ENCODE peak calls at places on chromosomes 16 and 17, in four cellular contexts. O, H, M and S are unnamed samples.

GRCh38 chr17:67841992-67842391 is 16.7 kb downstream of the BPTF start:
- DNase-seq in O (no peak), H (no peak), M (no peak), S (no peak)

GRCh38 chr17:69709441-69709840 is 294.9 kb downstream of the MAP2K6 start:
- DNase-seq in O (no peak), H (no peak), M (no peak), S (no peak)

GRCh38 chr17:63686138-63686685 is 13.7 kb downstream of the LIMD2 start:
- DNase-seq in O (no peak), H (no peak), M (no peak), S (no peak)

GRCh38 chr16:71830359-71830758 is 15.4 kb upstream of the ATXN1L start:
- DNase-seq in O (no peak), H (no peak), M (no peak), S (no peak)

GRCh38 chr17:2695243-2695960 is 16.2 kb downstream of the CLUH start:
- DNase-seq in O (no peak), H (no peak), M (no peak), S (no peak)

GRCh38 chr17:80082403-80083135 is 18.8 kb upstream of the GAA start:
- DNase-seq in O (no peak), H (peak), M (peak), S (peak)

GRCh38 chr17:7886227-7887037 is 2.2 kb upstream of the CHD3 start:
- DNase-seq in O (no peak), H (peak), M (no peak), S (peak)

GRCh38 chr16:3642397-3643094 is 11.9 kb upstream of the DNASE1 start:
- DNase-seq in O (no peak), H (peak), M (no peak), S (no peak)

GRCh38 chr16:27240948-27241531 is 27.5 kb downstream of the NSMCE1 start:
- DNase-seq in O (no peak), H (no peak), M (no peak), S (no peak)

GRCh38 chr17:43952351-43952723 is 1.4 kb downstream of the PYY start:
- DNase-seq in O (no peak), H (no peak), M (no peak), S (no peak)

GRCh38 chr17:34171245-34171818 is 83.8 kb upstream of the CCL2 start:
- DNase-seq in O (no peak), H (peak), M (peak), S (peak)

GRCh38 chr16:81106826-81107503 is 10.8 kb upstream of the GCSH start:
- DNase-seq in O (no peak), H (no peak), M (peak), S (no peak)

GRCh38 chr17:12282056-12282455 is 261.4 kb downstream of the MAP2K4 start:
- DNase-seq in O (no peak), H (no peak), M (no peak), S (no peak)

GRCh38 chr16:15648135-15648730 is 1.8 kb upstream of the NDE1 start:
- DNase-seq in O (no peak), H (no peak), M (no peak), S (no peak)

GRCh38 chr17:50554201-50554600 is 6.3 kb upstream of the CACNA1G start:
- DNase-seq in O (no peak), H (no peak), M (no peak), S (no peak)

GRCh38 chr17:83067718-83068261 is 11.6 kb upstream of the METRNL start:
- DNase-seq in O (no peak), H (peak), M (no peak), S (peak)

DNA sequence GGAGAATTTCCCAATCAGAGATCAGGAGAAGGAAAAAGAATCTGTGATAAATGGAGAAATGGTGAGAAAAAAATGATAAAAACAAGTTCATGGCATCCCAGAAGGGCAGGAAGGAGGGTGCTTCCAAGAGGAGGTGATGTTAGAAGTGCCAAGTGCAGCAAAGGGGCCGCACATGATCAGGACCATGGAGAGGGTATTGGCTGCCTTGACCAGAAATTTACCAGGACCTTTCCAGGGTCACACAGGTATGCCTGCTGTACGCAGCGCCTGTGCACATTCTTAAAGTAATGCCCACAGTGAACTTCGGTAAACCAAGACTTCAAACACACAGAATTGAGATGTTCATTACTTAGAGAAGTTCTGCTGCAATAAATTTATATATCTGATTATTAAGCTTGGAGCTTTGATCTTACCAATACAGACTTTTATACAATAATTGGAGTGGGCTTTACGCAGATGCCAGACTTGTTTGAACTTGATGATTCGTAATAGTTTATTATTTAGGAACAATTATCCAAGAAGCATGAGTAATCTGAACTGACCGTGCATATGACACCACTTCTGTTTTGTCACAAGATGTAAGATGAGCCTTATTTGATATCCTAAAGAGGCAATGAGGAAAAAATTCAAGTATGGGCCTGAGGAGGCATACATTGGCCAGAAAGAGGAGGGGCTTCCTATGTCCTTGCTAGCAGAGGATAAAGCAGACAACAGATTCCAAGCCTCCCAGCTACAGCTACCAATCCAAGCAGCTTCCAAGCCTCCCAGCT is 2.2 kb upstream of the KRT33A start:
- DNase-seq in O (no peak), H (no peak), M (no peak), S (peak)
- TF ChIP-seq FOXM1 in O (no peak), H (no peak), M (no peak), S (no peak)

GRCh38 chr16:47924950-47925349 is 230.8 kb downstream of the ABCC12 start:
- DNase-seq in O (no peak), H (no peak), M (no peak), S (no peak)
- TF ChIP-seq FOXK2 in O (no peak), H (no peak), M (no peak), S (no peak)

GRCh38 chr16:69017036-69017783 is 88.2 kb upstream of the HAS3 start:
- DNase-seq in O (no peak), H (peak), M (no peak), S (no peak)
- TF ChIP-seq SP1 in O (no peak), H (no peak), M (no peak), S (no peak)

GRCh38 chr17:66690166-66690565 is 144.8 kb upstream of the CACNG5 start:
- DNase-seq in O (no peak), H (no peak), M (no peak), S (no peak)

GRCh38 chr17:66689192-66689591 is 145.7 kb upstream of the CACNG5 start:
- DNase-seq in O (no peak), H (no peak), M (no peak), S (no peak)

GRCh38 chr17:66684716-66685115 is 150.2 kb upstream of the CACNG5 start:
- DNase-seq in O (no peak), H (no peak), M (no peak), S (no peak)

GRCh38 chr17:66686601-66687000 is 148.3 kb upstream of the CACNG5 start:
- DNase-seq in O (no peak), H (no peak), M (no peak), S (no peak)

DNA sequence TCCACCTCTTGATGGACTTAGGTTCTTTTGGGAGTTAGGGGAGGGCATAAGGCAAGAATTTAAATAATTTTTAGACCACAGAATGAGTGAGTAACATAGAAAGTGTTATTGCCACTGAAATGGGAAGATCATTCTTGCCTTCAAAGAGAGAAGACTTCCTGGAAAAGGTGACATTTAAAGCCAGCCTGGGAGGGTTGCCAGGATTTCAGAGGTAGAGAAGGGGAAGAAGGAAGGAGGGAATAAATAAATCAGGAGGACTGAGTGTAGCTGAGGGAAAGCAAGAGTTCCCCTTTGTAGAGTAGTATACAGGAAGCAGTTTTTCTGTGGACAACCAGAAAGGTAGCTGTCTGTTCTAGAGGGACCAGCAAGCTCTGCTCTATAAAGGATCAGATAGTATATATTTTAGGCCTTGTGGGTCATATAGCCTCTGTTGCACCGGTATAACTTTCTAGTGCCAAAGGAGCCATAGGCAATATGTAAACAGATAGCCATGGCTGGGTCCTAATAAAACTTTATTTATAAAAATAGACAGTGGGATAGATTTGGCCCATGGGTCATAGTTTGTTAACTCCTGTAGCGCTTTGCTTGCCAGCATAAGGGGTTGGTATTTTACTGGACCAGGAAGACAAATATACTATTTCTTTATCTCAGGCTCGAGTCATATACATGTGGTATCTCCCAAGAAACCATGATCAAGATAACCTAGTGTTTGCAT is 147.2 kb upstream of the CACNG5 start:
- DNase-seq in O (no peak), H (no peak), M (no peak), S (no peak)
- TF ChIP-seq FOXM1 in O (no peak), H (no peak), M (no peak), S (no peak)

GRCh38 chr16:21009815-21010214 is 109.2 kb downstream of the LYRM1 start:
- DNase-seq in O (no peak), H (no peak), M (no peak), S (no peak)
- TF ChIP-seq FOXK2 in O (no peak), H (no peak), M (no peak), S (no peak)

GRCh38 chr17:36152639-36153120 is 23.8 kb downstream of the TBC1D3B start:
- DNase-seq in O (no peak), H (peak), M (no peak), S (no peak)
- TF ChIP-seq SP1 in O (no peak), H (no peak), M (no peak), S (no peak)

GRCh38 chr17:61368049-61368831 is 31.4 kb upstream of the TBX2 start:
- DNase-seq in O (no peak), H (no peak), M (no peak), S (no peak)

GRCh38 chr17:61364463-61364846 is 35.2 kb upstream of the TBX2 start:
- DNase-seq in O (no peak), H (no peak), M (peak), S (no peak)

GRCh38 chr17:61368832-61369468 is 30.7 kb upstream of the TBX2 start:
- DNase-seq in O (no peak), H (no peak), M (no peak), S (no peak)

GRCh38 chr17:61366076-61366714 is 33.4 kb upstream of the TBX2 start:
- DNase-seq in O (no peak), H (no peak), M (no peak), S (no peak)

DNA sequence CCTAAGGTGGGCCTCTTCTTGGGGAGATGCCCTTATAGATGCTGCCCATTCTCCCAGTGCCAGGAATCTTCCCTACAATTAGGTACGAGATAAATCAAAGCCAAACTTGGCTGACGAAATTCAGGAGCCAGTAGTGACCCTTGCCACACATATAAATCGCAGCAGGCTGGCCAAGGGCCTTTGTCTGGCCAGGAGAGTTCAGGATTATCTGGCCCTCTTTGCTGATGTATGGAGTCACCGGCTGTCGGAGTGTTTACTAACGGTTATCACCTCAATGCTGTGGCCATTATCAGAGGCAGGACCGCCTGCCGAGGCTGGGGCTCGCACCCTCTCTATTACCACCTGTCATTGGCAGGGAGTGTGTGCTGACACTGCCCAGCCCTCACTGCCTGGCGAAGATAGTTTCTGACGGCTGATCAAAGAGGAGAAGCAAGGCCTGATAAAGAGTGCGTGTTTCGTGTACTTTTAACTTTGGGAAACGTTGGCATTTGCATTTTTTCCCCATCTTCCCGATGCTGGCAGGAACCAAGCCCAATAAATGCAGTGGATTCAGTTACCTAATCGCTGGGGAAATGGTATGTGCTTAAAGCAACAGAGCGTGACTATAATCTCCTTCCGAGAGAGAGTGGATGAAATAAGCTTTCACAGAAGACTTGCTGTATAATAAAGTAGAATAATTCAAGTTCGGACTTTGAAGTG is 32.8 kb upstream of the TBX2 start:
- DNase-seq in O (no peak), H (no peak), M (peak), S (no peak)
- TF ChIP-seq FOXM1 in O (no peak), H (no peak), M (peak), S (no peak)

DNA sequence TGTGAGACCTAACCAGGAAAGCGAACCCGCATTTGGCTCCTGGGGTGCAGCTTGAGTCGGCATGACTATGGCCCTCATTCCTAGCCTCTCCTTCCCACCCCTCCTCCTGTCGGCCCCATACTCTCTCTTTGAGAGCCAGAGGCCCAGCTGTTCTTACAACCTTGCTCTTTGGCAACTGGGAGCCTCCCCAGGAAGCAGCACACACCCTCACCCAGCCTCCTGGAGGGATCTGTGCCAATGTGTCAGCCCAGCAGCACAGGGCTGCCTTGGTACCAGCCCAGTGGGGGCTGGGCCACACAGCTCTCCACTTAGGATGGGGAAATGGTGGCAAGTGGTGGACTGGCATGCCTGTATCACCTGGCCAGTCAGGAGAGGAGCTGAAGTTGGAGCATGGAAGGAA is 70.3 kb upstream of the LGALS9 start:
- DNase-seq in O (no peak), H (no peak), M (no peak), S (no peak)
- TF ChIP-seq FOXK2 in O (no peak), H (no peak), M (no peak), S (no peak)

GRCh38 chr17:17669081-17669850 is 12.0 kb upstream of the RAI1 start:
- DNase-seq in O (no peak), H (no peak), M (no peak), S (no peak)
- TF ChIP-seq SP1 in O (no peak), H (no peak), M (no peak), S (no peak)

DNA sequence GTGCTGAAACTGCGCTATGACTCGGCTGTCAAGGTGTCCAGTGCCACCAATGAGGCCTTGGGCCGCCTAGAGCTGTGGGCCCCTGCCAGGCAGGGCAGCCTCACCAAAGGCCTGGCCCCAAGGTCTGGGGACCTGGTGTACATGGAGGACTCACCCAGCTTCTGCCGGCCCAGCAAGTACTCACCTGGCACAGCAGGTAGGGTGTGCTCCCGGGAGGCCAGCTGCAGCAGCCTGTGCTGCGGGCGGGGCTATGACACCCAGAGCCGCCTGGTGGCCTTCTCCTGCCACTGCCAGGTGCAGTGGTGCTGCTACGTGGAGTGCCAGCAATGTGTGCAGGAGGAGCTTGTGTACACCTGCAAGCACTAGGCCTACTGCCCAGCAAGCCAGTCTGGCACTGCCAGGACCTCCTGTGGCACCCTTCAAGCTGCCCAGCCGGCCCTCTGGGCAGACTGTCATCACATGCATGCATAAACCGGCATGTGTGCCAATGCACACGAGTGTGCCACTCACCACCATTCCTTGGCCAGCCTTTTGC is 25.0 kb downstream of the WNT9B start:
- DNase-seq in O (no peak), H (peak), M (peak), S (peak)
- TF ChIP-seq FOXM1 in O (no peak), H (no peak), M (no peak), S (no peak)